ENCODE peak calls at places on chromosome 7, in ten cellular contexts. One of them, this sample, is unnamed.

GRCh38 chr7:106022193-106022821 is 59.2 kb downstream of the CDHR3 start:
- DNase-seq in HEK293T: no peak
- DNase-seq in left cardiac atrium: no peak
- DNase-seq in NCI-H460: no peak
- DNase-seq in HT1080: peak
- DNase-seq in colonic mucosa: no peak
- DNase-seq in ecto neural progenitor cell: no peak
- DNase-seq in nephron progenitor cell: no peak
- DNase-seq in astrocyte of the spinal cord: peak
- DNase-seq in neuronal stem cell: no peak
- DNase-seq in this sample: no peak

GRCh38 chr7:39353615-39354376 is 212.4 kb upstream of the YAE1 start:
- DNase-seq in HEK293T: peak
- DNase-seq in left cardiac atrium: peak
- DNase-seq in NCI-H460: peak
- DNase-seq in HT1080: no peak
- DNase-seq in colonic mucosa: no peak
- DNase-seq in ecto neural progenitor cell: peak
- DNase-seq in nephron progenitor cell: peak
- DNase-seq in astrocyte of the spinal cord: peak
- DNase-seq in neuronal stem cell: peak
- DNase-seq in this sample: no peak

GRCh38 chr7:78018541-78019456 is 220.2 kb downstream of the PHTF2 start:
- DNase-seq in HEK293T: peak
- DNase-seq in left cardiac atrium: peak
- DNase-seq in NCI-H460: no peak
- DNase-seq in HT1080: no peak
- DNase-seq in colonic mucosa: peak
- DNase-seq in ecto neural progenitor cell: peak
- DNase-seq in nephron progenitor cell: peak
- DNase-seq in astrocyte of the spinal cord: peak
- DNase-seq in neuronal stem cell: no peak
- DNase-seq in this sample: peak

GRCh38 chr7:107128217-107128616 is 40.6 kb upstream of the HBP1 start:
- DNase-seq in HEK293T: no peak
- DNase-seq in left cardiac atrium: no peak
- DNase-seq in NCI-H460: no peak
- DNase-seq in HT1080: no peak
- DNase-seq in colonic mucosa: no peak
- DNase-seq in ecto neural progenitor cell: no peak
- DNase-seq in nephron progenitor cell: no peak
- DNase-seq in astrocyte of the spinal cord: no peak
- DNase-seq in neuronal stem cell: no peak
- DNase-seq in this sample: no peak

GRCh38 chr7:87570178-87570577 is 30.5 kb downstream of the ABCB1 start:
- DNase-seq in HEK293T: no peak
- DNase-seq in left cardiac atrium: no peak
- DNase-seq in NCI-H460: no peak
- DNase-seq in HT1080: peak
- DNase-seq in colonic mucosa: no peak
- DNase-seq in ecto neural progenitor cell: no peak
- DNase-seq in nephron progenitor cell: no peak
- DNase-seq in astrocyte of the spinal cord: peak
- DNase-seq in neuronal stem cell: no peak
- DNase-seq in this sample: no peak

GRCh38 chr7:28595779-28596178 is 183.5 kb downstream of the CREB5 start:
- DNase-seq in HEK293T: no peak
- DNase-seq in left cardiac atrium: no peak
- DNase-seq in NCI-H460: no peak
- DNase-seq in HT1080: no peak
- DNase-seq in colonic mucosa: no peak
- DNase-seq in ecto neural progenitor cell: no peak
- DNase-seq in nephron progenitor cell: no peak
- DNase-seq in astrocyte of the spinal cord: no peak
- DNase-seq in neuronal stem cell: no peak
- DNase-seq in this sample: no peak

GRCh38 chr7:24049296-24049695 is 234.7 kb upstream of the NPY start:
- DNase-seq in HEK293T: no peak
- DNase-seq in left cardiac atrium: no peak
- DNase-seq in NCI-H460: no peak
- DNase-seq in HT1080: no peak
- DNase-seq in colonic mucosa: no peak
- DNase-seq in ecto neural progenitor cell: no peak
- DNase-seq in nephron progenitor cell: no peak
- DNase-seq in astrocyte of the spinal cord: no peak
- DNase-seq in neuronal stem cell: no peak
- DNase-seq in this sample: no peak

GRCh38 chr7:78151229-78151628 is 352.7 kb downstream of the PHTF2 start:
- DNase-seq in HEK293T: no peak
- DNase-seq in left cardiac atrium: no peak
- DNase-seq in NCI-H460: no peak
- DNase-seq in HT1080: no peak
- DNase-seq in colonic mucosa: no peak
- DNase-seq in ecto neural progenitor cell: no peak
- DNase-seq in nephron progenitor cell: no peak
- DNase-seq in astrocyte of the spinal cord: peak
- DNase-seq in neuronal stem cell: no peak
- DNase-seq in this sample: no peak

GRCh38 chr7:66371096-66371824 is 166.1 kb downstream of the TPST1 start:
- DNase-seq in HEK293T: no peak
- DNase-seq in left cardiac atrium: no peak
- DNase-seq in NCI-H460: no peak
- DNase-seq in HT1080: no peak
- DNase-seq in colonic mucosa: no peak
- DNase-seq in ecto neural progenitor cell: no peak
- DNase-seq in nephron progenitor cell: no peak
- DNase-seq in astrocyte of the spinal cord: no peak
- DNase-seq in neuronal stem cell: no peak
- DNase-seq in this sample: no peak

GRCh38 chr7:151890355-151891004 is 13.6 kb upstream of the PRKAG2 start:
- DNase-seq in HEK293T: no peak
- DNase-seq in left cardiac atrium: no peak
- DNase-seq in NCI-H460: no peak
- DNase-seq in HT1080: no peak
- DNase-seq in colonic mucosa: no peak
- DNase-seq in ecto neural progenitor cell: peak
- DNase-seq in nephron progenitor cell: no peak
- DNase-seq in astrocyte of the spinal cord: no peak
- DNase-seq in neuronal stem cell: no peak
- DNase-seq in this sample: peak

GRCh38 chr7:126755381-126755780 is 497.4 kb downstream of the GRM8 start:
- DNase-seq in HEK293T: no peak
- DNase-seq in left cardiac atrium: no peak
- DNase-seq in NCI-H460: no peak
- DNase-seq in HT1080: no peak
- DNase-seq in colonic mucosa: no peak
- DNase-seq in ecto neural progenitor cell: no peak
- DNase-seq in nephron progenitor cell: no peak
- DNase-seq in astrocyte of the spinal cord: no peak
- DNase-seq in neuronal stem cell: no peak
- DNase-seq in this sample: no peak

GRCh38 chr7:29343379-29343778 is 148.8 kb downstream of the CHN2 start:
- DNase-seq in HEK293T: no peak
- DNase-seq in left cardiac atrium: no peak
- DNase-seq in NCI-H460: no peak
- DNase-seq in HT1080: no peak
- DNase-seq in colonic mucosa: no peak
- DNase-seq in ecto neural progenitor cell: no peak
- DNase-seq in nephron progenitor cell: no peak
- DNase-seq in astrocyte of the spinal cord: no peak
- DNase-seq in neuronal stem cell: no peak
- DNase-seq in this sample: no peak